ENCODE peak calls at places on chromosomes 7 and 10, in eight cellular contexts. Z, K, U, D, H, T, M and J are unnamed samples.

GRCh38 chr10:24456319-24456718 is 247.4 kb downstream of the KIAA1217 start:
- DNase-seq in Z (no peak), K (peak), U (no peak), D (no peak), H (no peak), T (no peak), M (peak), J (no peak)

GRCh38 chr7:157474685-157475084 is 137.9 kb downstream of the DNAJB6 start:
- DNase-seq in Z (no peak), K (peak), U (no peak), D (no peak), H (no peak), T (no peak), M (peak), J (peak)

GRCh38 chr10:89269822-89270483 is 18.4 kb upstream of the LIPA start:
- DNase-seq in Z (no peak), K (no peak), U (no peak), D (no peak), H (no peak), T (no peak), M (no peak), J (no peak)

GRCh38 chr10:13670311-13670710 is 83.5 kb downstream of the PRPF18 start:
- DNase-seq in Z (no peak), K (no peak), U (no peak), D (no peak), H (no peak), T (no peak), M (no peak), J (no peak)

GRCh38 chr7:36639826-36640225 is 84.5 kb downstream of the AOAH start:
- DNase-seq in Z (no peak), K (no peak), U (no peak), D (no peak), H (no peak), T (peak), M (no peak), J (no peak)

GRCh38 chr10:24951201-24952145 is 933 bp downstream of the PRTFDC1 start:
- DNase-seq in Z (peak), K (peak), U (peak), D (no peak), H (no peak), T (no peak), M (peak), J (no peak)

GRCh38 chr7:129989466-129989865 is 36.7 kb upstream of the UBE2H start:
- DNase-seq in Z (no peak), K (no peak), U (no peak), D (no peak), H (no peak), T (no peak), M (no peak), J (peak)

GRCh38 chr10:21336476-21337170 is 188.9 kb downstream of the SKIDA1 start:
- DNase-seq in Z (no peak), K (peak), U (no peak), D (peak), H (peak), T (no peak), M (peak), J (no peak)

GRCh38 chr10:60390224-60390626 is 550 bp upstream of the ANK3 start:
- DNase-seq in Z (no peak), K (peak), U (peak), D (peak), H (no peak), T (no peak), M (peak), J (no peak)

GRCh38 chr10:12897278-12897677 is 104.2 kb downstream of the CCDC3 start:
- DNase-seq in Z (no peak), K (no peak), U (no peak), D (no peak), H (no peak), T (no peak), M (no peak), J (no peak)

GRCh38 chr7:30930621-30931020 is 19.0 kb downstream of the AQP1 start:
- DNase-seq in Z (peak), K (no peak), U (no peak), D (no peak), H (no peak), T (no peak), M (no peak), J (no peak)

GRCh38 chr7:3233301-3233700 is 67.8 kb upstream of the SDK1 start:
- DNase-seq in Z (no peak), K (no peak), U (no peak), D (no peak), H (no peak), T (no peak), M (no peak), J (no peak)